ENCODE peak calls at places on chromosomes 1 and 21, in four cellular contexts. D is GM12864, Z is ovary, N is heart left ventricle. V is an unnamed sample.

GRCh38 chr21:44872266-44872567 is 1.3 kb downstream of the PTTG1IP start:
- DNase-seq in D (no peak), N (no peak), Z (no peak), V (no peak)

GRCh38 chr1:151710187-151710586 is 6.4 kb downstream of the CELF3 start:
- DNase-seq in N (no peak), D (no peak), Z (no peak), V (no peak)

GRCh38 chr1:7334475-7335035 is 436.5 kb upstream of the VAMP3 start:
- DNase-seq in D (no peak), Z (no peak), N (no peak), V (no peak)

GRCh38 chr1:207412845-207413244 is 41.3 kb upstream of the CR2 start:
- DNase-seq in Z (no peak), N (no peak), D (no peak), V (no peak)

GRCh38 chr1:93565496-93566221 is 116.0 kb downstream of the BCAR3 start:
- DNase-seq in N (no peak), Z (no peak), D (no peak), V (no peak)

GRCh38 chr1:21543598-21543997 is 34.4 kb downstream of the ALPL start:
- DNase-seq in Z (no peak), N (no peak), D (no peak), V (no peak)

GRCh38 chr1:109786531-109787021 is 22.9 kb upstream of the EPS8L3 start:
- DNase-seq in Z (no peak), D (no peak), N (no peak), V (peak)

GRCh38 chr21:37525810-37526209 is 159.2 kb downstream of the DYRK1A start:
- DNase-seq in Z (no peak), D (no peak), N (no peak), V (no peak)

GRCh38 chr1:56872597-56872996 is 18.0 kb downstream of the C8A start:
- DNase-seq in N (no peak), Z (no peak), D (no peak), V (no peak)

GRCh38 chr1:112723511-112723839 is 8.3 kb upstream of the PPM1J start:
- DNase-seq in N (no peak), Z (no peak), D (no peak), V (no peak)

GRCh38 chr1:201028473-201028889 is 5.0 kb upstream of the KIF21B start:
- DNase-seq in N (no peak), Z (no peak), D (no peak), V (peak)

GRCh38 chr1:53663525-53664300 is 75.3 kb downstream of the GLIS1 start:
- DNase-seq in Z (no peak), D (no peak), N (no peak), V (peak)

GRCh38 chr1:246165826-246166709 is 341.0 kb downstream of the SMYD3 start:
- DNase-seq in Z (no peak), N (no peak), D (no peak), V (no peak)

GRCh38 chr1:39859859-39860812 is 23.2 kb downstream of the TRIT1 start:
- DNase-seq in N (no peak), Z (no peak), D (no peak), V (no peak)

GRCh38 chr1:156052862-156053769 is 482 bp downstream of the UBQLN4 start:
- DNase-seq in N (peak), Z (peak), D (no peak), V (peak)

GRCh38 chr21:19981938-19982337 is 1016.3 kb upstream of the NCAM2 start:
- DNase-seq in D (no peak), N (no peak), Z (no peak), V (no peak)

GRCh38 chr1:43645461-43645860 is 4.5 kb upstream of the KDM4A start:
- DNase-seq in D (no peak), N (no peak), Z (no peak), V (no peak)

GRCh38 chr1:99994496-99994895 is 24.7 kb downstream of the SLC35A3 start:
- DNase-seq in D (no peak), N (no peak), Z (no peak), V (no peak)

DNA sequence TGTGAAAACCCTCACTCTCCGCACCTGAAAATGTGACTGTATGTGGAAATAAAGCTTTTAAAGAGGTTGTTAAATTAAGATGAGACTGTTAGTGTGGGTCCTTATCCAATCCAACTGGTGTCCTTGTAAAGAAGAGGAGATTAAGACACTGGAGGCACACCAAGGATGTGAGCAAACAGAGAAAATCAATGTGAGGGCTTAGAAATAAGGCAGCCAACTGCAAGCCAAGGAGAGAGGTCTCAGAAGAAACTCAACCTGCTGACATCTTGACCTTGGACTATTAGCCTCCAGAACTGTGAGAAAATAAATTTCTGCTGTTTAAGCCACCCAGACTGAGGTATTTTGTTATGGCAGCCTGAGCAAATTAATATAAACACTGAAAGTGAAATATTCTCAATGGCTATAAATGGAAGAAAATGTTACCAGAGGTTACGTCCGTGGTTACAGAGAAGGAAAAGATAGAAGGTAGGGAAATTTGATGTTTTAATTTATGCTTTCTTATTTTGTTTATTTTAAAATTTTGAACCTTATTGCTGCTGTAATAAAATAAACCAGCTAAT is 22.4 kb upstream of the WLS start:
- DNase-seq in Z (no peak), N (no peak), D (no peak), V (no peak)
- H3K4me3 ChIP-seq in Z (no peak), N (no peak), D (no peak), V (no peak)

DNA sequence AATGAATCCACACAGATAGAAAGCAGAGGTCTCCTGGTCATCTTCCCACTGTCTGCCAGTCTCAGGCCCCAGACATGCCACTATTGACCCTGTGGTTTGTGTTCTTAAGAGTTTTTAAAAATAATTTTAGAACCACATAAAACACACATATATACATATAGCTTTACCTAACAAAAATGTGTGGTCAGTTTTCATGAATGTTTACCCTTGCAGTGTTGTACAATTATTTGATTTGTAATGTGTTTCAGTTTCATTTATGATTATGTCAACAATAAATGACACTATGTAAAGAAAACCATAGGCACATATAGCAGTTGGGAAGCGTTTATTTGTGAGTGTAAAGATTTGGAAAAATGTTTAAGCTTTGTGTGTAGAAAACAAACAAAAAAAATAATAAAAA is 17.1 kb downstream of the CHAF1B start:
- DNase-seq in D (no peak), N (no peak), Z (no peak), V (no peak)
- H3K4me3 ChIP-seq in D (no peak), N (no peak), Z (no peak), V (no peak)

GRCh38 chr1:162631546-162632233 is 574 bp upstream of the DDR2 start:
- DNase-seq in D (no peak), Z (peak), N (peak), V (peak)
- H3K4me3 ChIP-seq in D (peak), Z (peak), N (peak), V (peak)

GRCh38 chr1:204418174-204419063 is 6.8 kb upstream of the PPP1R15B start:
- DNase-seq in Z (no peak), N (no peak), D (no peak), V (no peak)
- H3K4me3 ChIP-seq in Z (no peak), N (no peak), D (no peak), V (no peak)

DNA sequence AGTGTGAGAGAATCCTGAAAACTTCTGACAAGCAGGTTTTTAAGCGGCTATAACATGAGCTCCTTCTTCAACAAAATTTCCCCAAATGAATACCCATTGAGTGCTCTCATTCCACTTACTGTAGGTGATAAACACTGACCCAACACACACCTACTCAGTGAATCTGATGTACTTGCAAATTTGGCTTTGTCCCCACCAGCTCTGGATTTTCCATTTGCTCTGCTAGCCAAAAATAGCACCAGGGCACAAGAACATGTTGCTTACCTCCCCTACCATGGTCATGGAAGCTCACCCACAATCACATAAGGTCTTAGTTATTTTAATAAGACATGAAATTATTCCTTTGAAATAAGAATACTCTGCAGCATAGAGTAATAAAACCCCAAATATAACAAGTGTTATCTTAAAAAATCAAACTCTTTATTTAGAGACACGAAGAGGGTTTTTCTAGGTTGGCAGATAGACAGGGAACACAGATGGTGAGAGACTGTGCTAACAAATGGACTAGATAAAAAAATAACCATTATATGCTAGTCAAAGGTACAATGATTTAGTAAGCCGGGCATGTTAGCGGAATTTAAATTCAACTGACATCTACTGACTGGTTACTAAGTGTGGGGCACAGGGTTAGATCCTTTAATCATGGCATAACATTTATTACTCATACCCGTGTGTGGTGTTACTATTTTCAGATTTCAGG is 291.9 kb downstream of the KCNH1 start:
- DNase-seq in Z (no peak), D (no peak), N (no peak), V (no peak)
- H3K4me3 ChIP-seq in Z (no peak), D (no peak), N (no peak), V (no peak)

V was measured in uterus.